ENCODE peak calls at places on chromosome 13, in eight cellular contexts. One of them, this sample, is unnamed. For H3K9me3, the result is how much of the 10 kb centered on the place peaks cover.

GRCh38 chr13:24985102-24985501 is 110.8 kb upstream of the PABPC3 start:
- DNase-seq in heart right ventricle: no peak
- DNase-seq in transverse colon: no peak
- DNase-seq in MM.1S: no peak
- DNase-seq in ascending aorta: no peak
- DNase-seq in uterus: no peak
- DNase-seq in endodermal cell: peak
- DNase-seq in osteoblast: peak
- DNase-seq in this sample: no peak

GRCh38 chr13:79621902-79622301 is 140.9 kb downstream of the NDFIP2 start:
- DNase-seq in heart right ventricle: no peak
- DNase-seq in transverse colon: no peak
- DNase-seq in MM.1S: peak
- DNase-seq in ascending aorta: no peak
- DNase-seq in uterus: no peak
- DNase-seq in endodermal cell: no peak
- DNase-seq in osteoblast: no peak
- DNase-seq in this sample: no peak

GRCh38 chr13:41563501-41564001 is 106.2 kb downstream of the RGCC start:
- DNase-seq in heart right ventricle: no peak
- DNase-seq in transverse colon: no peak
- DNase-seq in MM.1S: no peak
- DNase-seq in ascending aorta: no peak
- DNase-seq in uterus: no peak
- DNase-seq in endodermal cell: no peak
- DNase-seq in osteoblast: no peak
- DNase-seq in this sample: no peak

GRCh38 chr13:26186995-26187394 is 35.1 kb downstream of the RNF6 start:
- DNase-seq in heart right ventricle: no peak
- DNase-seq in transverse colon: no peak
- DNase-seq in MM.1S: no peak
- DNase-seq in ascending aorta: no peak
- DNase-seq in uterus: no peak
- DNase-seq in endodermal cell: peak
- DNase-seq in osteoblast: no peak
- DNase-seq in this sample: no peak

GRCh38 chr13:44035400-44035799 is 155.7 kb downstream of the LACC1 start:
- DNase-seq in heart right ventricle: no peak
- DNase-seq in transverse colon: no peak
- DNase-seq in MM.1S: no peak
- DNase-seq in ascending aorta: no peak
- DNase-seq in uterus: no peak
- DNase-seq in endodermal cell: no peak
- DNase-seq in osteoblast: no peak
- DNase-seq in this sample: no peak

GRCh38 chr13:97120976-97121375 is 101.2 kb upstream of the MBNL2 start:
- DNase-seq in heart right ventricle: no peak
- DNase-seq in transverse colon: no peak
- DNase-seq in MM.1S: no peak
- DNase-seq in ascending aorta: no peak
- DNase-seq in uterus: no peak
- DNase-seq in endodermal cell: no peak
- DNase-seq in osteoblast: no peak
- DNase-seq in this sample: no peak

GRCh38 chr13:97975851-97976550 is 22.5 kb downstream of the IPO5 start:
- DNase-seq in heart right ventricle: peak
- DNase-seq in transverse colon: peak
- DNase-seq in MM.1S: peak
- DNase-seq in ascending aorta: peak
- DNase-seq in uterus: peak
- DNase-seq in endodermal cell: peak
- DNase-seq in osteoblast: peak
- DNase-seq in this sample: peak

GRCh38 chr13:112668924-112669323 is 20.9 kb upstream of the ATP11A start:
- DNase-seq in heart right ventricle: no peak
- DNase-seq in transverse colon: no peak
- DNase-seq in MM.1S: no peak
- DNase-seq in ascending aorta: no peak
- DNase-seq in uterus: no peak
- DNase-seq in endodermal cell: peak
- DNase-seq in osteoblast: peak
- DNase-seq in this sample: no peak

GRCh38 chr13:79548886-79549285 is 67.9 kb downstream of the NDFIP2 start:
- DNase-seq in heart right ventricle: no peak
- DNase-seq in transverse colon: no peak
- DNase-seq in MM.1S: no peak
- DNase-seq in ascending aorta: no peak
- DNase-seq in uterus: no peak
- DNase-seq in endodermal cell: no peak
- DNase-seq in osteoblast: no peak
- DNase-seq in this sample: no peak

GRCh38 chr13:87810391-87810801 is 139.2 kb downstream of the SLITRK5 start:
- DNase-seq in heart right ventricle: no peak
- DNase-seq in transverse colon: no peak
- DNase-seq in MM.1S: no peak
- DNase-seq in ascending aorta: no peak
- DNase-seq in uterus: no peak
- DNase-seq in endodermal cell: peak
- DNase-seq in osteoblast: no peak
- DNase-seq in this sample: no peak

GRCh38 chr13:29435125-29435911 is 160.2 kb downstream of the SLC7A1 start:
- DNase-seq in heart right ventricle: peak
- DNase-seq in transverse colon: no peak
- DNase-seq in MM.1S: no peak
- DNase-seq in ascending aorta: no peak
- DNase-seq in uterus: peak
- DNase-seq in endodermal cell: no peak
- DNase-seq in osteoblast: peak
- DNase-seq in this sample: no peak

GRCh38 chr13:94254737-94255136 is 224.7 kb downstream of the DCT start:
- DNase-seq in heart right ventricle: no peak
- DNase-seq in transverse colon: no peak
- DNase-seq in MM.1S: no peak
- DNase-seq in ascending aorta: no peak
- DNase-seq in uterus: no peak
- DNase-seq in endodermal cell: no peak
- DNase-seq in osteoblast: no peak
- DNase-seq in this sample: no peak

GRCh38 chr13:40613192-40613818 is 53.1 kb downstream of the FOXO1 start:
- DNase-seq in heart right ventricle: no peak
- DNase-seq in transverse colon: peak
- DNase-seq in MM.1S: no peak
- DNase-seq in ascending aorta: no peak
- DNase-seq in uterus: peak
- DNase-seq in endodermal cell: no peak
- DNase-seq in osteoblast: no peak
- DNase-seq in this sample: peak

GRCh38 chr13:46126074-46126473 is 21.2 kb upstream of the CPB2 start:
- DNase-seq in heart right ventricle: no peak
- DNase-seq in transverse colon: no peak
- DNase-seq in MM.1S: no peak
- DNase-seq in ascending aorta: no peak
- DNase-seq in uterus: no peak
- DNase-seq in endodermal cell: no peak
- DNase-seq in osteoblast: no peak
- DNase-seq in this sample: no peak

DNA sequence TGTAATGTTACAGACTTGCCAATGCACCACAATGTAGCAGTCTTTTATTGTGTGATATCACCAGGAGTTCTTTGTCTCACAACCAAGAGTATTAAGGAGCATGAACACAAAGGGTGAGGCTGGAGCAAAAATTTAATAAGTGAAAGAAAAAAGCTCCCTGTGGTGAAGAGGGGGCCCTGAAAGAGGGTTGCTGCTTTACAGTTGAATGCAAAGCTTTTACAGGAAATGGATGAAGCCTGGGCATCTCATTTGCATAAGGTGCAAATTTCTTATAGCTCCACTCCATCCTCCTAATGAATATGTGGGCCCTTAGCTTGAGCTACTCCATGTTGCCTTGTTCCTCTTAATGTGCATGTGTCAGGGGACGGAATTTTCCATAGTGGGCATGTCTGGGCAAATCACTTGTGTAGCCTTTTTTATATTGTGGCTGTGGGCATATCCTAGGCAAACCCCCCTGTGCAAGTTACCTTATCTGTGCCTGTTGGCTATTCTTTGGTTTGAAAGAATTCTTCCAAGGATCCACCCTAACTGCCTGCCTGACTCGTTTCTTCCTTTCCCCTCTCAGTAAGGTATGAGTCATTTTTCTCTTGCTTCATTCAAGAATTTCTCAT is 45.3 kb upstream of the TRPC4 start:
- DNase-seq in heart right ventricle: no peak
- DNase-seq in transverse colon: no peak
- DNase-seq in MM.1S: no peak
- DNase-seq in ascending aorta: no peak
- DNase-seq in uterus: no peak
- DNase-seq in endodermal cell: peak
- DNase-seq in osteoblast: no peak
- DNase-seq in this sample: no peak
- H3K27ac ChIP-seq in heart right ventricle: no peak
- H3K27ac ChIP-seq in transverse colon: no peak
- H3K27ac ChIP-seq in MM.1S: no peak
- H3K27ac ChIP-seq in ascending aorta: no peak
- H3K27ac ChIP-seq in uterus: no peak
- H3K27ac ChIP-seq in endodermal cell: peak
- H3K27ac ChIP-seq in osteoblast: no peak
- H3K27ac ChIP-seq in this sample: no peak

GRCh38 chr13:111158136-111158805 is 43.2 kb downstream of the ARHGEF7 start:
- DNase-seq in heart right ventricle: no peak
- DNase-seq in transverse colon: no peak
- DNase-seq in MM.1S: no peak
- DNase-seq in ascending aorta: no peak
- DNase-seq in uterus: no peak
- DNase-seq in endodermal cell: no peak
- DNase-seq in osteoblast: no peak
- DNase-seq in this sample: peak

GRCh38 chr13:111153977-111154332 is 38.8 kb downstream of the ARHGEF7 start:
- DNase-seq in heart right ventricle: peak
- DNase-seq in transverse colon: peak
- DNase-seq in MM.1S: peak
- DNase-seq in ascending aorta: no peak
- DNase-seq in uterus: no peak
- DNase-seq in endodermal cell: no peak
- DNase-seq in osteoblast: peak
- DNase-seq in this sample: peak

GRCh38 chr13:111152836-111153235 is 37.7 kb downstream of the ARHGEF7 start:
- DNase-seq in heart right ventricle: no peak
- DNase-seq in transverse colon: no peak
- DNase-seq in MM.1S: no peak
- DNase-seq in ascending aorta: no peak
- DNase-seq in uterus: no peak
- DNase-seq in endodermal cell: no peak
- DNase-seq in osteoblast: no peak
- DNase-seq in this sample: no peak

GRCh38 chr13:111156421-111156820 is 41.3 kb downstream of the ARHGEF7 start:
- DNase-seq in heart right ventricle: no peak
- DNase-seq in transverse colon: no peak
- DNase-seq in MM.1S: no peak
- DNase-seq in ascending aorta: no peak
- DNase-seq in uterus: no peak
- DNase-seq in endodermal cell: no peak
- DNase-seq in osteoblast: no peak
- DNase-seq in this sample: no peak

GRCh38 chr13:111153279-111153976 is 38.3 kb downstream of the ARHGEF7 start:
- DNase-seq in heart right ventricle: peak
- DNase-seq in transverse colon: peak
- DNase-seq in MM.1S: peak
- DNase-seq in ascending aorta: peak
- DNase-seq in uterus: peak
- DNase-seq in endodermal cell: peak
- DNase-seq in osteoblast: peak
- DNase-seq in this sample: peak
- TF ChIP-seq CTCF in heart right ventricle: peak
- TF ChIP-seq CTCF in transverse colon: peak
- TF ChIP-seq CTCF in MM.1S: peak
- TF ChIP-seq CTCF in ascending aorta: peak
- TF ChIP-seq CTCF in uterus: peak
- TF ChIP-seq CTCF in endodermal cell: peak
- TF ChIP-seq CTCF in osteoblast: peak
- TF ChIP-seq CTCF in this sample: peak

GRCh38 chr13:59409211-59409610 is 754.5 kb downstream of the DIAPH3 start:
- DNase-seq in heart right ventricle: peak
- DNase-seq in transverse colon: peak
- DNase-seq in MM.1S: no peak
- DNase-seq in ascending aorta: no peak
- DNase-seq in uterus: no peak
- DNase-seq in endodermal cell: peak
- DNase-seq in osteoblast: no peak
- DNase-seq in this sample: no peak

GRCh38 chr13:59409651-59410200 is 754.0 kb downstream of the DIAPH3 start:
- DNase-seq in heart right ventricle: no peak
- DNase-seq in transverse colon: no peak
- DNase-seq in MM.1S: no peak
- DNase-seq in ascending aorta: no peak
- DNase-seq in uterus: no peak
- DNase-seq in endodermal cell: peak
- DNase-seq in osteoblast: no peak
- DNase-seq in this sample: no peak

GRCh38 chr13:59416561-59416960 is 747.2 kb downstream of the DIAPH3 start:
- DNase-seq in heart right ventricle: no peak
- DNase-seq in transverse colon: no peak
- DNase-seq in MM.1S: no peak
- DNase-seq in ascending aorta: no peak
- DNase-seq in uterus: no peak
- DNase-seq in endodermal cell: no peak
- DNase-seq in osteoblast: no peak
- DNase-seq in this sample: no peak

GRCh38 chr13:59415498-59415897 is 748.2 kb downstream of the DIAPH3 start:
- DNase-seq in heart right ventricle: no peak
- DNase-seq in transverse colon: no peak
- DNase-seq in MM.1S: no peak
- DNase-seq in ascending aorta: no peak
- DNase-seq in uterus: no peak
- DNase-seq in endodermal cell: no peak
- DNase-seq in osteoblast: no peak
- DNase-seq in this sample: no peak

GRCh38 chr13:59413121-59413520 is 750.6 kb downstream of the DIAPH3 start:
- DNase-seq in heart right ventricle: no peak
- DNase-seq in transverse colon: no peak
- DNase-seq in MM.1S: no peak
- DNase-seq in ascending aorta: no peak
- DNase-seq in uterus: no peak
- DNase-seq in endodermal cell: no peak
- DNase-seq in osteoblast: no peak
- DNase-seq in this sample: no peak
- H3K9me3 ChIP-seq in heart right ventricle: under half
- H3K9me3 ChIP-seq in transverse colon: under half
- H3K9me3 ChIP-seq in MM.1S: under half
- H3K9me3 ChIP-seq in ascending aorta: under half
- H3K9me3 ChIP-seq in uterus: under half
- H3K9me3 ChIP-seq in endodermal cell: under half
- H3K9me3 ChIP-seq in osteoblast: under half
- H3K9me3 ChIP-seq in this sample: under half

DNA sequence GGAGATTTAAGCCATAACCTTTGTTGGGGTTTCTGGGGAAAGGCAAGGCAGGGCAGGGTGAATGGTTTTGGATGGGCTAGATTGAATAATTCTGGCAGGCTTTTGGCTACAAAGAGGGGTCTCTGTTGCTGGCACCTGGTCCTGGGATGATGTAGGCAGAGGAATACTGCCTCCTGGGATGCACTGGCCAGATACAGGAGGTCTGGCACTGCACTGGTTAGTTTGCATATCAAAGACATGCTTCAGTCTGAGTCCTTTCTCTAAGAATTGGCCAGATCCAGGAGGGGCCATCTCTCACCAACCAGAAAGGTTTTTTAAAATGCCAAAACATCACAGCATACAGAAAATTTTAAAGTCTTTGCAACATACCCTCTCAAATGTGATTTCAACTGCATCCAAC is 8.0 kb upstream of the MEDAG start:
- DNase-seq in heart right ventricle: no peak
- DNase-seq in transverse colon: no peak
- DNase-seq in MM.1S: no peak
- DNase-seq in ascending aorta: no peak
- DNase-seq in uterus: no peak
- DNase-seq in endodermal cell: no peak
- DNase-seq in osteoblast: no peak
- DNase-seq in this sample: no peak
- H3K27ac ChIP-seq in heart right ventricle: no peak
- H3K27ac ChIP-seq in transverse colon: no peak
- H3K27ac ChIP-seq in MM.1S: no peak
- H3K27ac ChIP-seq in ascending aorta: peak
- H3K27ac ChIP-seq in uterus: peak
- H3K27ac ChIP-seq in endodermal cell: no peak
- H3K27ac ChIP-seq in osteoblast: peak
- H3K27ac ChIP-seq in this sample: no peak